ENCODE peak calls at places on chromosomes 3 and 15, in five cellular contexts. R is A549, D is K562, H is endothelial cell of umbilical vein, J is GM12878. E is an unnamed sample.

GRCh38 chr15:77603616-77604406 is 28.9 kb downstream of the LINGO1 start:
- DNase-seq in R (no peak), D (no peak), H (no peak), J (no peak), E (no peak)

GRCh38 chr15:25892126-25892525 is 29.0 kb upstream of the ATP10A start:
- DNase-seq in R (no peak), D (no peak), H (no peak), J (no peak), E (no peak)

GRCh38 chr15:69308949-69309348 is 10.2 kb downstream of the PAQR5 start:
- DNase-seq in R (no peak), D (no peak), H (no peak), J (no peak), E (no peak)

GRCh38 chr3:52912885-52913731 is 15.8 kb upstream of the STIMATE start:
- DNase-seq in R (no peak), D (peak), H (no peak), J (no peak), E (no peak)

GRCh38 chr15:92886815-92887214 is 13.3 kb upstream of the CHD2 start:
- DNase-seq in R (no peak), D (no peak), H (no peak), J (no peak), E (no peak)

GRCh38 chr3:196645917-196646735 is 6.6 kb downstream of the NRROS start:
- DNase-seq in R (no peak), D (no peak), H (no peak), J (no peak), E (peak)

GRCh38 chr3:39096775-39097174 is 10.7 kb downstream of the GORASP1 start:
- DNase-seq in R (no peak), D (no peak), H (no peak), J (no peak), E (no peak)

GRCh38 chr15:31393441-31394091 is 66.9 kb downstream of the KLF13 start:
- DNase-seq in R (no peak), D (peak), H (no peak), J (no peak), E (peak)

GRCh38 chr3:136778865-136779264 is 26.7 kb upstream of the STAG1 start:
- DNase-seq in R (no peak), D (no peak), H (no peak), J (no peak), E (no peak)

GRCh38 chr3:54211097-54211496 is 88.7 kb downstream of the CACNA2D3 start:
- DNase-seq in R (no peak), D (no peak), H (no peak), J (no peak), E (no peak)

GRCh38 chr3:146895026-146895749 is 290.0 kb upstream of the PLSCR5 start:
- DNase-seq in R (no peak), D (no peak), H (peak), J (no peak), E (no peak)

GRCh38 chr15:43879386-43880355 is 52.9 kb downstream of the WDR76 start:
- DNase-seq in R (no peak), D (no peak), H (no peak), J (no peak), E (no peak)

GRCh38 chr3:101261506-101261905 is 58.9 kb downstream of the IMPG2 start:
- DNase-seq in R (no peak), D (no peak), H (no peak), J (no peak), E (no peak)

GRCh38 chr15:82877825-82878224 is 68.4 kb downstream of the WHAMM start:
- DNase-seq in R (no peak), D (no peak), H (no peak), J (no peak), E (no peak)

GRCh38 chr3:188207941-188208750 is 54.2 kb downstream of the LPP start:
- DNase-seq in R (no peak), D (no peak), H (no peak), J (no peak), E (no peak)

GRCh38 chr3:24332092-24332491 is 162.6 kb downstream of the THRB start:
- DNase-seq in R (no peak), D (no peak), H (no peak), J (no peak), E (no peak)

GRCh38 chr3:13025090-13025489 is 48.1 kb downstream of the IQSEC1 start:
- DNase-seq in R (peak), D (no peak), H (no peak), J (no peak), E (peak)

GRCh38 chr3:175598740-175599139 is 739.6 kb downstream of the NAALADL2 start:
- DNase-seq in R (no peak), D (no peak), H (no peak), J (no peak), E (no peak)

GRCh38 chr3:4722103-4722502 is 229.0 kb downstream of the ITPR1 start:
- DNase-seq in R (peak), D (peak), H (peak), J (no peak), E (peak)

GRCh38 chr15:95932676-95933075 is 397.8 kb upstream of the NR2F2 start:
- DNase-seq in R (no peak), D (no peak), H (peak), J (no peak), E (no peak)

GRCh38 chr15:26179906-26180305 is 316.8 kb upstream of the ATP10A start:
- DNase-seq in R (peak), D (no peak), H (no peak), J (no peak), E (peak)

GRCh38 chr3:72488736-72489030 is 359.6 kb downstream of the SHQ1 start:
- DNase-seq in R (no peak), D (no peak), H (no peak), J (no peak), E (no peak)

GRCh38 chr3:51943451-51944391 is 1.6 kb downstream of the PARP3 start:
- DNase-seq in R (no peak), D (no peak), H (no peak), J (no peak), E (no peak)

GRCh38 chr15:45110256-45110820 is 3.6 kb downstream of the DUOX2 start:
- DNase-seq in R (no peak), D (no peak), H (no peak), J (no peak), E (no peak)

GRCh38 chr3:45775571-45776290 is 20.6 kb downstream of the SLC6A20 start:
- DNase-seq in R (no peak), D (no peak), H (no peak), J (no peak), E (no peak)

GRCh38 chr3:153973722-153974121 is 147.5 kb upstream of the ARHGEF26 start:
- DNase-seq in R (no peak), D (no peak), H (no peak), J (no peak), E (no peak)

GRCh38 chr3:39362812-39363211 is 20.4 kb upstream of the SLC25A38 start:
- DNase-seq in R (no peak), D (no peak), H (no peak), J (no peak), E (no peak)

GRCh38 chr3:177787279-177788041 is 590.2 kb upstream of the TBL1XR1 start:
- DNase-seq in R (no peak), D (no peak), H (no peak), J (no peak), E (no peak)

GRCh38 chr3:377158-377561 is 180.6 kb downstream of the CHL1 start:
- DNase-seq in R (peak), D (no peak), H (no peak), J (no peak), E (peak)

GRCh38 chr3:48595526-48596121 is 495 bp upstream of the COL7A1 start:
- DNase-seq in R (peak), D (peak), H (peak), J (no peak), E (peak)

GRCh38 chr15:26095710-26096330 is 232.7 kb upstream of the ATP10A start:
- DNase-seq in R (no peak), D (no peak), H (no peak), J (no peak), E (no peak)

GRCh38 chr3:31533169-31533870 is 595 bp downstream of the STT3B start:
- DNase-seq in R (peak), D (peak), H (peak), J (no peak), E (peak)

GRCh38 chr3:120147072-120147871 is 53.0 kb upstream of the GSK3B start:
- DNase-seq in R (no peak), D (no peak), H (peak), J (no peak), E (peak)

GRCh38 chr3:97916576-97916975 is 55.7 kb downstream of the RIOX2 start:
- DNase-seq in R (no peak), D (no peak), H (no peak), J (no peak), E (no peak)

DNA sequence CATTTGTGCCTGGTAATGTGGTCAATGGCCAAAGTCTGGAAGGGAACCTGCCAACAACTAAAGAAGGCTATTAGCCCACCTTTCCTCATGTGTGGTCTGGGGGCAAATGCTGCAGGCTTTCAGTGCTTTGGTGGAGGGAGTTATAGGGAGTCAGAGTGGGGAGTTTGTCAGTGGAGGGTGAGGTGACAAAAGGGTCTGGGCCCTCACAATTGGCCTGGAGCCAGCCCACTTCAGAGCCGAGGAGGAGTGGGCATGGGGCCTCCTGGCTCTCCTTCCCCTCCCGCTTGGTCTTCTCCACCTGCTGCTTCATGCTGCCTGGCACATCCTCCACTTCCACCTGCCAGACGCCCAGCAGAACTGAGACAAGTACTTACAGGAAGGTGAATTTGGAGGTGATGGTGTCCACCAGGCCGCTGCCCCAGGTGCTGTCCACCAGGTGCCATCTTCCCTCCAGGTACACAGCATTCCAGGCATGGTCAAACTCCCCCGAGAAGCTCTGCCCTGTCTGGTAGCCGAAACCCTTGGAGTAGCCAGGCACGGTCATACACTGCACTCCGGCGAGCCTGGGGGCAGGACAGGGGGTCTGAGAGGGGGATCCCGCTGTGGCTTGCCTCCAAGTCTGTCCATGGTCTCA is 40.9 kb downstream of the KY start:
- DNase-seq in R (no peak), D (no peak), H (no peak), J (no peak), E (no peak)
- TF ChIP-seq MYC in R (no peak), D (no peak), H (no peak), J (no peak), E (no peak)

DNA sequence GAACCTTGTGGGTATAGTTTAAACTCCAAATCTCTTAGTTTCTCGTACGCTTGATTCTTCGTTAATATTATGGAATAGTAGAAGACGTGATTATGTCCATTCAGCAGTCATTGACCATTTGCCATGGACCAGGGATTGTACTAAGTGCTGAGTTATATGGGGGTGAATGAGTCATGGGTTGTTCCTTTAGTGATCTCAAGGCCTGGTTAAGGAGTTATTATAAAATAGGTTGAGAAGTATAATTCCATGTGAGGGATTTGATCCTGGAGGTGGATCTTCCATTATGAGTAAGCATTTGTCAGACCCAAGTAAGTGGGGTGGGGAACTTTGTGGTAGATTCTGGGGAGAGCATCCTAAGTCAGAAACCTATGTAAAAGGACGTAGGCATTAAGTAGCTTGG is 15.4 kb downstream of the NR2C2 start:
- DNase-seq in R (no peak), D (no peak), H (no peak), J (no peak), E (no peak)
- TF ChIP-seq MYC in R (no peak), D (no peak), H (no peak), J (no peak), E (no peak)

DNA sequence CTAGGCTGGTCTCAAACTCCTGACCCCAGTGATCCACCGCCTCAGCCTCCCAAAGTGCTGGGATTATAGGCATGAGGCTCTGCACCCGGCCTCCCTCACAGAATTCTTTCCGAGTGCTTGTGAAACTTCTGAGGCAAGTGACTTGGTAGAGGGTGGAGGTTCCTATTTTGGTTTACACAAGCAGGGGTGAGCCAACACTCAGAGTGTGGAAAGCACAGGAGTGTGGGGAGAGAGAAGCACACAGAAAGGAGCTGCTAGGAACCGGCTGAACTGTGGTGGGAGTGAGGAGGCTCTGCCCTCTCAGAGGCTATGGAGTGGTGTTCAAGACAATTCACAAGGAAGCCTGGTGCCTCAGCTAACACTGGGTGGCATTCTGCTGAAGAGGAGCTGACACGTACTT is 7.7 kb downstream of the CAPN3 start:
- DNase-seq in R (no peak), D (no peak), H (no peak), J (no peak), E (peak)
- TF ChIP-seq MYC in R (no peak), D (no peak), H (no peak), J (no peak), E (no peak)

GRCh38 chr15:22810735-22811338 is 24.4 kb downstream of the NIPA1 start:
- DNase-seq in R (no peak), D (no peak), H (no peak), J (no peak), E (no peak)
- TF ChIP-seq MYC in R (no peak), D (no peak), H (no peak), J (no peak), E (no peak)

GRCh38 chr3:192212979-192213378 is 514.4 kb downstream of the FGF12 start:
- DNase-seq in R (no peak), D (no peak), H (no peak), J (no peak), E (no peak)

GRCh38 chr3:192212335-192212734 is 515.0 kb downstream of the FGF12 start:
- DNase-seq in R (no peak), D (no peak), H (no peak), J (no peak), E (no peak)

GRCh38 chr3:192207239-192207638 is 520.1 kb downstream of the FGF12 start:
- DNase-seq in R (no peak), D (no peak), H (peak), J (no peak), E (no peak)

DNA sequence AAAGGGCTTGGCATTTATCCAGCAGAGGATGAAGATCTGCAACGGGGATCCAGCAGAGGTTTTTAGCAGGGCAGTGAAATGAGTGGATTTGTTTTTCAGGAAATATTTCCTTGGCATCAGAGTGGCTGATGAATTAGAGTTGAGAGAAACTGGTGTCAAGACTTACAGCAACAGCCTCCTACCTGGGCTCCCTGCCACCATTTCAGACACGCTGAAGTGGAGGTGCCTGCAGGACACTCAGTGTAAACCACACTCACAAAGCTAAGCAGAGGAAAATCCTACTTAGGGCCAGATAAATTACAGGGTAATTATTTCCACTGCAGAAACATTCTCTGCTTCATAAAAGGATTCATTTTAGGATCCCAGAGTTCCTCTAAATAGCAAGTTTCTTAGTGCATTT is 519.7 kb downstream of the FGF12 start:
- DNase-seq in R (no peak), D (no peak), H (no peak), J (no peak), E (no peak)
- TF ChIP-seq MYC in R (no peak), D (no peak), H (no peak), J (no peak), E (no peak)

GRCh38 chr3:184259396-184259877 is 1.9 kb downstream of the CAMK2N2 start:
- DNase-seq in R (no peak), D (no peak), H (no peak), J (no peak), E (no peak)
- TF ChIP-seq MYC in R (no peak), D (no peak), H (no peak), J (no peak), E (no peak)